ENCODE peak calls at places on chromosomes 16 and 17, in seven cellular contexts. Q is IMR-90, O is breast epithelium, K is adrenal gland, A is transverse colon, S is tibial nerve, H is gastrocnemius medialis. W is an unnamed sample.
A peak's percentile ranks its signal among the peaks of the same experiment; 100 is the strongest.

GRCh38 chr17:31397256-31397939 is 5.9 kb downstream of the RAB11FIP4 start:
- DNase-seq in Q (no peak), O (no peak), K (no peak), A (no peak), S (no peak), H (no peak), W (peak; percentile 26)

GRCh38 chr16:67110136-67110847 is 551 bp downstream of the PHAF1 start:
- DNase-seq in Q (no peak), O (no peak), K (no peak), A (no peak), S (no peak), H (no peak), W (no peak)

GRCh38 chr16:48409839-48410610 is 24.8 kb upstream of the SIAH1 start:
- DNase-seq in Q (peak; percentile 96), O (no peak), K (peak; percentile 70), A (peak; percentile 68), S (no peak), H (no peak), W (peak; percentile 49)

GRCh38 chr17:660453-660852 is 54.2 kb downstream of the VPS53 start:
- DNase-seq in Q (no peak), O (no peak), K (no peak), A (no peak), S (no peak), H (no peak), W (no peak)

GRCh38 chr17:28381141-28381825 is 9.8 kb downstream of the SARM1 start:
- DNase-seq in Q (no peak), O (no peak), K (no peak), A (peak; percentile 47), S (no peak), H (no peak), W (peak; percentile 66)

GRCh38 chr16:1428511-1428910 is 2.4 kb upstream of the PERCC1 start:
- DNase-seq in Q (no peak), O (peak; percentile 68), K (no peak), A (no peak), S (no peak), H (no peak), W (no peak)

GRCh38 chr17:55416470-55417052 is 5.1 kb downstream of the MMD start:
- DNase-seq in Q (peak; percentile 55), O (no peak), K (no peak), A (no peak), S (no peak), H (no peak), W (no peak)

GRCh38 chr16:53732296-53732929 is 28.5 kb downstream of the FTO start:
- DNase-seq in Q (peak; percentile 58), O (no peak), K (no peak), A (peak; percentile 29), S (no peak), H (no peak), W (no peak)

GRCh38 chr17:75592364-75593020 is 4.9 kb downstream of the MYO15B start:
- DNase-seq in Q (no peak), O (no peak), K (no peak), A (no peak), S (no peak), H (no peak), W (no peak)

GRCh38 chr16:75044800-75045361 is 46.1 kb downstream of the ZNRF1 start:
- DNase-seq in Q (no peak), O (no peak), K (no peak), A (no peak), S (peak; percentile 48), H (peak; percentile 73), W (no peak)

GRCh38 chr17:6435051-6435450 is at the start of gene AIPL1:
- DNase-seq in Q (no peak), O (no peak), K (no peak), A (no peak), S (no peak), H (no peak), W (no peak)

DNA sequence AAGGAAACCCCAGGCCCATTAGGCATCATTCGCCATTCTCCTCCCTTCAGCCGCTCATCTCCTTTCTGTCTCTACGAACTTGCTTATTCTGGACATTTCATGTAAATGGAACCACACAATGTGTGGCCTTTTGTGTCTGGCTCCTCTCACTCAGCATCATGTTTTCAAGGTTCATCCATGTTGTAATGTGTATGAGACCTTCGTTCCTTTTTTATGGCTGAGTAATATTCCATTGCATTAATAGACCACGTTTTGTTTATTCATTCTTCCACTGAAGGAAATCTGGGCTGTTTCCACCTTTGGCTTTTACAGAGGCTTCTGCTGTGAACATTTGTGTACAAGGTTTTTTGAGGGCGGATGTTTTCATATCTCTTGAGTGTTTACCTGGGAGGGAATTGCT is 3.2 kb downstream of the CRISPLD2 start:
- DNase-seq in Q (no peak), O (no peak), K (no peak), A (no peak), S (no peak), H (no peak), W (no peak)
- H3K4me1 ChIP-seq in Q (peaks cover 40% of the 10 kb centered on the region), O (no peaks in the 10 kb centered on the region), K (peaks cover 19% of the 10 kb centered on the region), A (peaks cover 54% of the 10 kb centered on the region), S (no peaks in the 10 kb centered on the region), H (peaks cover 11% of the 10 kb centered on the region), W (no peaks in the 10 kb centered on the region)

GRCh38 chr17:81844327-81844851 is 9.5 kb upstream of the PPP1R27 start:
- DNase-seq in Q (no peak), O (no peak), K (no peak), A (no peak), S (no peak), H (no peak), W (no peak)
- TF ChIP-seq POLR2A in Q (no peak), O (no peak), K (no peak), A (no peak), S (no peak), H (no peak), W (no peak)

DNA sequence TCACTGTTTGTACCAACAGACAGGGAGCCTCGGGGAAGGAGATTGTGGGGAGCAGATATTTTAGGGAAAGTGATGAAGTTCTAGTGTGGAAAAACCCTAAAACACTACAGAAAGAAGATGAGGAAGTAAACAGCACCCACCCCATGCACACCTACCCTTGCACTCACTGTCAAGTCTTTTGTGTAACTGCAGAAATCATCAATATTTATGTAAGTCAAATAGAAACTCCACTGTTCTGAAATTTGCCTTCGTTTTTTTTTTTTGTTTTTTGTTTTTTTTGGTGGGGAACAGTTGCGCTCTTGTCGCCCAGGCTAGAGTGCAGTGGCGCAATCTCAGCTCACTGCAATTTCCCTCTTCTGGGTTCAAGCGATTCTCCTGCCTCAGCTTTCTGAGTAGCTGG is 273.4 kb downstream of the CPPED1 start:
- DNase-seq in Q (no peak), O (no peak), K (no peak), A (no peak), S (no peak), H (no peak), W (no peak)
- H3K4me1 ChIP-seq in Q (peaks cover 2% of the 10 kb centered on the region), O (no peaks in the 10 kb centered on the region), K (no peaks in the 10 kb centered on the region), A (peaks cover 4% of the 10 kb centered on the region), S (no peaks in the 10 kb centered on the region), H (no peaks in the 10 kb centered on the region), W (no peaks in the 10 kb centered on the region)

GRCh38 chr17:17832040-17832363 is 4.8 kb downstream of the SREBF1 start:
- DNase-seq in Q (no peak), O (no peak), K (no peak), A (no peak), S (no peak), H (no peak), W (no peak)
- TF ChIP-seq POLR2A in Q (no peak), O (no peak), K (no peak), A (no peak), S (no peak), H (no peak), W (no peak)

GRCh38 chr16:87702325-87702811 is 63.4 kb downstream of the KLHDC4 start:
- DNase-seq in Q (peak; percentile 30), O (no peak), K (no peak), A (peak; percentile 57), S (no peak), H (no peak), W (no peak)
- H3K4me1 ChIP-seq in Q (no peaks in the 10 kb centered on the region), O (no peaks in the 10 kb centered on the region), K (no peaks in the 10 kb centered on the region), A (no peaks in the 10 kb centered on the region), S (no peaks in the 10 kb centered on the region), H (no peaks in the 10 kb centered on the region), W (no peaks in the 10 kb centered on the region)

DNA sequence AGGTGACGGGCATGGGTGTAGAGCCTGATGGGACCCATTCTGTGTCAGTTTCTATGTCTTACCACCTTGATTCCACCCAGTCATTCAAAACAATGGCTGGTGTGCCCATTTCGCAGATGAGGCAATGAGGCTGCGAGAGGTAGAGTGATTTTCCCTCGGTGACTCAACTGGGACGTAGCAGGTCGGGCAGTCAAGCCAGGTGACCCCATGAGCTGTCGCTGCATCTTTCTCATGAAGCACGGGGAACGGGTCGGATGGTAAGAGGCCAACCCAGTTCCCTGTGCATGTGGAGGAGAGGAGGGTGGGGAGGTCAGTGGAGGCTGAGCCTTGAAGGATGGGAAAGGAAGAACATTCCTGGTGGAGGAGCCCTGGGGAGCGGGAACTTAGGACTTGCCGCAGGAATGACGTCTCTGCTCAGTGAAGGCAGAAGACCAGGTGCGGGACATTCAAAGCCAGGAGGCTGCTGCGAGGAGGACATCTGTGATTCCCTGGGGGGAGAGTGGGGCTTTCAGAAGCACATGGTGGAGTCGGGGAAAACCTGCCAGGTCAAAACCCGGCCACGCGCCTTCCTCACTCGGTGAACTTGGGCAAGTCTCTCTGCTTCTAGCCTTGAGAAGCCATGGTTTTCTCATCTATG is 1.1 kb downstream of the IL21R start:
- DNase-seq in Q (no peak), O (no peak), K (no peak), A (no peak), S (no peak), H (no peak), W (no peak)
- TF ChIP-seq POLR2A in Q (no peak), O (no peak), K (no peak), A (no peak), S (no peak), H (no peak), W (no peak)

GRCh38 chr17:17724307-17724921 is 43.2 kb downstream of the RAI1 start:
- DNase-seq in Q (peak; percentile 54), O (no peak), K (no peak), A (no peak), S (no peak), H (no peak), W (no peak)
- H3K4me1 ChIP-seq in Q (peaks cover 39% of the 10 kb centered on the region), O (peaks cover 7% of the 10 kb centered on the region), K (peaks cover 73% of the 10 kb centered on the region), A (peaks cover 44% of the 10 kb centered on the region), S (no peaks in the 10 kb centered on the region), H (peaks cover 19% of the 10 kb centered on the region), W (no peaks in the 10 kb centered on the region)